ENCODE peak calls at places on chromosomes 13 and 19, in six cellular contexts. O is stimulated activated CD4-positive, alpha-beta T cell treated with anti-CD3 and anti-CD28 coated beads, TNF-alpha, amount 100 ng/mL, for 4 hours; P is astrocyte of the cerebellum; R is GM23338; G is fibroblast of pulmonary artery; Y is mucosa of gallbladder. I is an unnamed sample.

GRCh38 chr13:107242138-107242537 is 674.2 kb upstream of the ARGLU1 start:
- DNase-seq in P (no peak), G (no peak), Y (no peak), O (no peak), R (no peak), I (no peak)

GRCh38 chr19:16095071-16095571 is 16.6 kb upstream of the RAB8A start:
- DNase-seq in O (no peak), Y (no peak), G (no peak), R (no peak), P (no peak), I (no peak)

GRCh38 chr19:38202504-38202903 is 21.5 kb downstream of the DPF1 start:
- DNase-seq in P (no peak), G (no peak), R (no peak), O (no peak), Y (no peak), I (no peak)

GRCh38 chr19:47253467-47253881 is 2.9 kb upstream of the CCDC9 start:
- DNase-seq in R (no peak), P (peak), G (peak), Y (no peak), O (no peak), I (peak)

GRCh38 chr13:40271511-40271910 is 394.9 kb downstream of the FOXO1 start:
- DNase-seq in Y (no peak), G (no peak), R (no peak), P (no peak), O (no peak), I (no peak)

GRCh38 chr13:31818236-31818635 is 78.9 kb downstream of the RXFP2 start:
- DNase-seq in O (no peak), R (no peak), G (no peak), Y (no peak), P (no peak), I (no peak)

GRCh38 chr19:37654118-37654517 is 1.1 kb downstream of the ZFP30 start:
- DNase-seq in O (no peak), Y (no peak), R (no peak), P (no peak), G (no peak), I (no peak)

GRCh38 chr13:82070411-82070810 is 1729.5 kb upstream of the SPRY2 start:
- DNase-seq in R (no peak), G (no peak), O (no peak), P (no peak), Y (no peak), I (no peak)

GRCh38 chr13:21218351-21219043 is 42.0 kb downstream of the MRPL57 start:
- DNase-seq in R (no peak), G (no peak), P (no peak), Y (no peak), O (no peak), I (no peak)

GRCh38 chr19:13033819-13034611 is 38.7 kb downstream of the NFIX start:
- DNase-seq in R (peak), P (peak), G (peak), O (no peak), Y (peak), I (peak)

GRCh38 chr13:74891610-74892009 is 590.4 kb downstream of the TBC1D4 start:
- DNase-seq in O (no peak), Y (no peak), G (peak), R (no peak), P (no peak), I (peak)

GRCh38 chr13:97246596-97246995 is 24.5 kb downstream of the MBNL2 start:
- DNase-seq in P (no peak), R (no peak), Y (no peak), O (no peak), G (no peak), I (no peak)

I was measured in IMR-90.